ENCODE peak calls at places on chromosomes 11 and 22, in nine cellular contexts. U is cardiac muscle cell, B is psoas muscle, O is fibroblast of mammary gland, M is neural progenitor cell, V is A549, A is endothelial cell, T is uterus, F is esophagus muscularis mucosa. G is an unnamed sample.

GRCh38 chr11:61679301-61679700 is 890 bp upstream of the DAGLA start:
- DNase-seq in V (no peak), O (no peak), A (no peak), T (peak), U (no peak), M (peak), F (no peak), B (peak), G (no peak)

GRCh38 chr22:17851754-17852153 is 77.5 kb upstream of the BID start:
- DNase-seq in O (no peak), F (no peak), A (no peak), B (no peak), M (no peak), V (no peak), U (peak), T (peak), G (no peak)

GRCh38 chr11:77051511-77051910 is 15.3 kb upstream of the CAPN5 start:
- DNase-seq in F (no peak), V (no peak), O (no peak), T (no peak), B (no peak), A (no peak), U (no peak), M (no peak), G (no peak)

GRCh38 chr11:119295178-119295577 is 21.8 kb downstream of the MCAM start:
- DNase-seq in O (peak), T (no peak), V (peak), B (no peak), M (no peak), A (no peak), U (no peak), F (no peak), G (no peak)

GRCh38 chr11:57392421-57393105 is 2.1 kb upstream of the PRG2 start:
- DNase-seq in U (no peak), M (no peak), O (no peak), B (no peak), A (no peak), F (no peak), T (no peak), V (no peak), G (no peak)

GRCh38 chr22:22449819-22450218 is 58.7 kb downstream of the ZNF280B start:
- DNase-seq in B (no peak), F (no peak), T (no peak), M (no peak), O (no peak), V (no peak), A (no peak), U (no peak), G (no peak)

GRCh38 chr22:30865656-30866055 is 102.9 kb downstream of the MORC2 start:
- DNase-seq in U (no peak), A (no peak), B (no peak), V (no peak), T (no peak), F (no peak), M (no peak), O (no peak), G (no peak)

GRCh38 chr11:11239959-11240358 is 113.1 kb downstream of the CSNK2A3 start:
- DNase-seq in B (no peak), T (no peak), U (no peak), A (no peak), F (no peak), V (no peak), O (no peak), M (no peak), G (no peak)

GRCh38 chr11:40125054-40125453 is 1334.4 kb downstream of the LRRC4C start:
- DNase-seq in V (no peak), F (no peak), U (no peak), T (no peak), O (no peak), B (no peak), A (no peak), M (peak), G (no peak)

GRCh38 chr11:97683733-97684132 is 1293.9 kb downstream of the JRKL start:
- DNase-seq in T (no peak), F (no peak), M (peak), U (no peak), A (no peak), B (no peak), V (peak), O (no peak), G (no peak)

GRCh38 chr11:132050577-132051180 is 680.3 kb downstream of the NTM start:
- DNase-seq in B (no peak), O (no peak), M (no peak), A (no peak), T (no peak), V (no peak), U (no peak), F (no peak), G (no peak)

GRCh38 chr11:112961146-112961668 is at the start of gene NCAM1:
- DNase-seq in F (no peak), B (peak), U (peak), A (peak), O (peak), V (peak), M (peak), T (peak), G (no peak)

GRCh38 chr11:80925291-80925690 is 1484.5 kb upstream of the TENM4 start:
- DNase-seq in U (peak), M (peak), B (no peak), T (no peak), F (no peak), A (no peak), V (no peak), O (no peak), G (no peak)

GRCh38 chr11:16773981-16774710 is 35.7 kb downstream of the C11orf58 start:
- DNase-seq in O (no peak), T (no peak), F (no peak), A (no peak), V (no peak), B (no peak), M (no peak), U (no peak), G (peak)

GRCh38 chr11:30429550-30429949 is 106.6 kb downstream of the ARL14EP start:
- DNase-seq in U (no peak), B (no peak), F (no peak), A (no peak), O (no peak), M (no peak), T (no peak), V (no peak), G (no peak)

GRCh38 chr11:45237666-45238348 is 48.3 kb downstream of the SYT13 start:
- DNase-seq in A (no peak), B (no peak), T (no peak), V (no peak), O (no peak), F (no peak), U (no peak), M (peak), G (no peak)

GRCh38 chr11:35649984-35650383 is 12.6 kb upstream of the TRIM44 start:
- DNase-seq in V (no peak), A (no peak), B (no peak), F (no peak), O (peak), M (no peak), T (no peak), U (no peak), G (no peak)

GRCh38 chr11:72864692-72865655 is 50.8 kb downstream of the ATG16L2 start:
- DNase-seq in M (no peak), T (no peak), A (no peak), U (no peak), V (no peak), F (no peak), O (peak), B (no peak), G (no peak)

GRCh38 chr22:19663821-19664325 is 50.4 kb upstream of the SEPTIN5 start:
- DNase-seq in A (no peak), B (peak), F (no peak), V (no peak), T (peak), M (peak), U (no peak), O (peak), G (peak)

GRCh38 chr22:47691152-47691895 is 928.9 kb downstream of the TBC1D22A start:
- DNase-seq in F (peak), A (no peak), V (no peak), M (no peak), U (no peak), T (no peak), O (no peak), B (no peak), G (peak)

GRCh38 chr11:32290783-32291182 is 144.6 kb downstream of the WT1 start:
- DNase-seq in V (no peak), A (no peak), F (no peak), U (no peak), B (no peak), M (no peak), O (no peak), T (no peak), G (no peak)

GRCh38 chr11:60764879-60765278 is 8.2 kb downstream of the MS4A15 start:
- DNase-seq in V (no peak), F (no peak), T (no peak), O (no peak), U (no peak), B (no peak), M (no peak), A (no peak), G (no peak)

GRCh38 chr11:83004855-83005556 is 66.7 kb downstream of the RAB30 start:
- DNase-seq in V (no peak), A (no peak), T (no peak), O (no peak), F (no peak), U (no peak), B (no peak), M (no peak), G (no peak)

GRCh38 chr11:120089036-120090001 is 48.6 kb downstream of the TRIM29 start:
- DNase-seq in F (no peak), A (no peak), U (no peak), M (no peak), T (no peak), V (no peak), B (no peak), O (no peak), G (no peak)

GRCh38 chr22:42656578-42656977 is 7.4 kb upstream of the CYB5R3 start:
- DNase-seq in U (no peak), B (no peak), F (no peak), A (no peak), T (no peak), M (no peak), V (no peak), O (no peak), G (no peak)

GRCh38 chr11:88259431-88259830 is 78.1 kb downstream of the CTSC start:
- DNase-seq in M (no peak), O (peak), V (no peak), B (no peak), U (no peak), T (no peak), F (no peak), A (no peak), G (no peak)

GRCh38 chr11:3860360-3860759 is 4.9 kb downstream of the STIM1 start:
- DNase-seq in T (no peak), F (no peak), A (no peak), U (no peak), M (no peak), V (no peak), B (no peak), O (no peak), G (no peak)

GRCh38 chr22:43828711-43829447 is 16.8 kb upstream of the EFCAB6 start:
- DNase-seq in T (peak), A (no peak), V (peak), M (no peak), B (peak), F (peak), U (peak), O (peak), G (no peak)

GRCh38 chr11:33935466-33935865 is 43.6 kb upstream of the LMO2 start:
- DNase-seq in V (no peak), B (no peak), O (no peak), M (peak), F (no peak), A (peak), T (no peak), U (no peak), G (no peak)

GRCh38 chr11:75140269-75141138 is 10.4 kb upstream of the SLCO2B1 start:
- DNase-seq in A (peak), O (peak), M (peak), U (peak), F (no peak), V (peak), B (peak), T (peak), G (no peak)

GRCh38 chr11:2693851-2694261 is 5.9 kb downstream of the KCNQ1OT1 start:
- DNase-seq in B (peak), O (no peak), F (no peak), A (no peak), T (no peak), V (peak), M (no peak), U (no peak), G (no peak)

GRCh38 chr22:20205964-20206708 is 55.3 kb upstream of the CCDC188 start:
- DNase-seq in B (peak), M (no peak), O (peak), V (peak), U (peak), F (no peak), A (no peak), T (peak), G (no peak)

GRCh38 chr22:19041403-19042074 is 80.7 kb downstream of the DGCR2 start:
- DNase-seq in F (no peak), T (no peak), O (no peak), V (no peak), B (peak), M (no peak), A (no peak), U (no peak), G (no peak)

GRCh38 chr11:45373506-45373905 is 87.4 kb upstream of the SYT13 start:
- DNase-seq in F (no peak), B (no peak), A (no peak), V (no peak), U (no peak), O (no peak), T (no peak), M (no peak), G (no peak)

DNA sequence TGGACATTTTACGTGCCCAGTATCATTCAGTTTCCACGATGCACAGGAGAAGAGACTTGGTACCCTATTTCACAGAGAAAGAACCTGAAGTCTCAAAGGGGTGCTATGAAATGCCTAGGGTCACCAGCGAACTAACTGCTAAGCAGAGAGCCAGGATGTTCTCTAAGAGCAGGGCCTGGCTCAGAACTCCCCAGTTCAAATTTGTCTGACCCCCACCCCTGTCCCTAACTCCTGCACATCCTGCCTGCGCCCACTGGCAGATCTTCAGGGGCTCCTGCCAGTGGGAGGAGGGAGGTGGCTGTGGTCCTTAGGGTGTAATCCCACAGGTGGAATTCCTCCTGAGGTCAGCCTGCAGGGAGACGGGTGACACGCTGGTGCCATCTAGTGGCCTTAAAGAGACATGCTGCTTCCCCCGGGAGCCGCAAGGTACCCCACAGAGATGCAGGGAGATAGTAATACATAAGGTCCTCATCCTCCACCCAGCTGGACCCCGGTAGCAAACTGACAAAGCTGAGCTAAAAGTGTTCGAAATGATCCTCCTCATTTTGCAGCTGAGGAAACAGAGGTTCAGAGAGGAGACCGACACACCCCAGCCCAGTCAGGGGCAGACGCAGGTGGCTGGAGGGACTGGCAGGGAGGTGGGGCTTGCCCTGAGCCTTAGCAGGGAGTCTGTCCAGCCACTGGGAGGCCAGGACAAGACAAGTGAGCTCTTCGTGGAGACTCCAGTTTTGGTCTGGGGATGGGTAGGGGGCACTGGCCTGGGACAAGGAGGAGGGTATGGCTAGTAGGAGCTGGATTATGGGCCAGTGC is 34.1 kb downstream of the MB start:
- DNase-seq in T (peak), U (peak), O (peak), F (no peak), A (peak), M (peak), V (peak), B (peak), G (no peak)
- TF ChIP-seq CTCF in T (peak), U (peak), O (peak), F (peak), A (peak), M (peak), V (peak), B (peak), G (peak)

GRCh38 chr22:33898121-33898520 is 22.2 kb downstream of the LARGE1 start:
- DNase-seq in F (no peak), A (no peak), T (no peak), O (no peak), M (no peak), U (no peak), V (no peak), B (no peak), G (no peak)

GRCh38 chr22:33896154-33896800 is 24.0 kb downstream of the LARGE1 start:
- DNase-seq in U (no peak), B (no peak), T (no peak), F (no peak), V (no peak), O (no peak), M (no peak), A (no peak), G (no peak)

GRCh38 chr22:33897621-33897910 is 22.7 kb downstream of the LARGE1 start:
- DNase-seq in O (no peak), U (no peak), M (no peak), A (no peak), V (no peak), T (no peak), B (no peak), F (no peak), G (no peak)

GRCh38 chr22:33895444-33895843 is 24.8 kb downstream of the LARGE1 start:
- DNase-seq in A (no peak), O (no peak), T (no peak), B (no peak), U (no peak), F (no peak), V (no peak), M (no peak), G (no peak)

GRCh38 chr22:33896801-33897620 is 23.3 kb downstream of the LARGE1 start:
- DNase-seq in T (no peak), O (peak), M (no peak), F (no peak), U (peak), V (no peak), A (no peak), B (no peak), G (no peak)
- TF ChIP-seq CTCF in T (no peak), O (no peak), M (no peak), F (no peak), U (no peak), V (no peak), A (no peak), B (no peak), G (no peak)

GRCh38 chr11:68844801-68845200 is 3.1 kb upstream of the CPT1A start:
- DNase-seq in T (no peak), V (no peak), B (no peak), F (no peak), O (no peak), A (no peak), U (no peak), M (no peak), G (no peak)

GRCh38 chr11:68842427-68843051 is 823 bp upstream of the CPT1A start:
- DNase-seq in M (no peak), B (no peak), O (no peak), F (no peak), T (no peak), A (no peak), U (no peak), V (no peak), G (no peak)

GRCh38 chr11:68844376-68844775 is 2.7 kb upstream of the CPT1A start:
- DNase-seq in O (no peak), M (no peak), V (no peak), T (no peak), A (no peak), U (no peak), F (no peak), B (no peak), G (no peak)

GRCh38 chr11:68843052-68843561 is 1.4 kb upstream of the CPT1A start:
- DNase-seq in B (no peak), U (no peak), M (peak), V (no peak), F (no peak), A (no peak), O (peak), T (peak), G (no peak)

DNA sequence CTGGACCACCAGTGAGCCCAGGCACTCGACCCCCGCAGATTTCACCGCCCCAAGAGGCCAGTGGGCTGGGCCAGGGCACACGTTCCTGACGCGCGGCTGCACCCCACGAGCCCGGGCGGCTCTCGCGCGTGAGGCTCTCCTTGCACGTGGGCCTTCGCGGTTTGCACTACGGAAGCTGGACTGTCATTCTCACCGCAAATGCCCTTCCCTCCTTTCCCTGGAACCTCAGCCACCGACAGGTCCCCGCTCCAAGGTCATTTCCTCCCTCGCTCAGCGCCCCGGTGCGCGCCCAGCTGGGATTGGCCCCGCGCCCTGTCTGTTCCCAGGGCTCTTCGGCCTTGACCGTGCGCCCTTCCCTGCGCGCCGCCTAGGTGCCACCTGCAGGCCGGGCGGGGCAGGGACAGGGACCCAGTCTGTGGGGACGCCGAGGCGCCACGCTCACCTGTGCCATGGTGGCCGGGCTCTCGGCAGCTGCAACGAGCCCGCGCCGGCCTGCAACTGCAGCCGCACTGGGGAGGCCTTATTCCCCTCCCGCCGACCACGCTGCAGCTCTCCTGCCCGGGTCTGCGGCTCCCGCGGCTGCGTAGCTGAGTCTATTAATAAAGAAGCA is 2.1 kb upstream of the CPT1A start:
- DNase-seq in M (peak), O (no peak), U (peak), T (peak), A (peak), V (peak), B (peak), F (no peak), G (no peak)
- TF ChIP-seq CTCF in M (peak), O (no peak), U (peak), T (no peak), A (peak), V (no peak), B (peak), F (peak), G (peak)

DNA sequence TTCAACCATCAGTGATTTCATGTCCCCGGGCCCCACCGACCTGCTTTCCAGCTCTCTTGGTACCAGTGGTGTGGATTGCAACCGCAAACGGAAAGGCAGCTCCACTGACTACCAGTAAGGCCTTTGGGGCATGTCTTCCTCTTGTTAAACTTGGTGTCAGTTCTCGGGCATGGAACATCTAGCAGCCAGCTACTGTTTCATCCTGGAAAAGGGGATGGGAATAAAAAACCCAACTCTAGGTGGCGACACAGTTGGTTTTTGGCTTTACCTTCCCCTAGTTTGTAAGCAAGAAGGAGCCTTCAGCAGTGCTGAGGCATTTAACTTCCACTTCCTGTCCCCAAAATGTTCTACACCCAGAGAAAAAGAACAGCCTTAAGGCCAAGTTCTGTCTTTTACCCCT is 76.7 kb downstream of the BMAL1 start:
- DNase-seq in A (peak), T (no peak), O (peak), B (no peak), V (peak), F (no peak), M (peak), U (peak), G (no peak)
- TF ChIP-seq CTCF in A (peak), T (no peak), O (peak), B (no peak), V (peak), F (no peak), M (peak), U (peak), G (peak)

GRCh38 chr11:64849600-64850356 is 5.3 kb upstream of the CDC42BPG start:
- DNase-seq in F (no peak), V (no peak), M (no peak), T (no peak), A (no peak), O (peak), U (no peak), B (peak), G (no peak)
- TF ChIP-seq CTCF in F (no peak), V (no peak), M (no peak), T (no peak), A (no peak), O (no peak), U (peak), B (no peak), G (no peak)

G was measured in osteocyte.